ENCODE peak calls at places on chromosomes 16 and 17, in four cellular contexts. X is IMR-90, L is GM12878, S is endothelial cell of umbilical vein. Y is an unnamed sample.

GRCh38 chr17:79169861-79170260 is 95.2 kb downstream of the ENGASE start:
- DNase-seq in S (no peak), L (no peak), X (no peak), Y (no peak)

GRCh38 chr17:19579867-19580565 is 46.4 kb downstream of the SLC47A1 start:
- DNase-seq in L (no peak), X (no peak), S (peak; percentile 14), Y (no peak)

GRCh38 chr16:72876221-72876620 is 171.7 kb downstream of the ZFHX3 start:
- DNase-seq in S (peak; percentile 67), X (peak; percentile 94), L (peak; percentile 1), Y (no peak)

GRCh38 chr17:78563189-78564145 is 13.7 kb downstream of the DNAH17 start:
- DNase-seq in X (no peak), L (no peak), S (peak; percentile 79), Y (no peak)

GRCh38 chr16:68360971-68361370 is 50.2 kb downstream of the PRMT7 start:
- DNase-seq in L (no peak), S (no peak), X (no peak), Y (no peak)

GRCh38 chr17:50785942-50786570 is 18.7 kb upstream of the ANKRD40CL start:
- DNase-seq in X (peak; percentile 90), S (no peak), L (no peak), Y (no peak)

GRCh38 chr16:84234656-84235285 is 5.0 kb downstream of the KCNG4 start:
- DNase-seq in L (no peak), S (no peak), X (no peak), Y (no peak)

GRCh38 chr17:47197821-47198220 is 8.7 kb upstream of the CDC27 start:
- DNase-seq in L (no peak), X (no peak), S (no peak), Y (peak; percentile 84)

GRCh38 chr17:55598495-55598894 is 87.2 kb upstream of the SMIM36 start:
- DNase-seq in X (no peak), L (no peak), S (no peak), Y (no peak)

GRCh38 chr16:50144211-50144610 is 8.9 kb upstream of the TENT4B start:
- DNase-seq in S (no peak), L (no peak), X (no peak), Y (no peak)

GRCh38 chr16:15653227-15653626 is 3.2 kb downstream of the NDE1 start:
- DNase-seq in X (peak; percentile 97), L (no peak), S (peak; percentile 55), Y (no peak)

GRCh38 chr17:79036609-79037008 is 12.6 kb downstream of the C1QTNF1 start:
- DNase-seq in X (peak; percentile 94), S (peak; percentile 77), L (no peak), Y (no peak)

GRCh38 chr17:42179911-42180410 is 981 bp downstream of the KCNH4 start:
- DNase-seq in S (no peak), L (no peak), X (peak; percentile 30), Y (peak; percentile 83)

GRCh38 chr17:17935321-17936271 is 36.6 kb downstream of the TOM1L2 start:
- DNase-seq in S (no peak), X (peak; percentile 92), L (no peak), Y (no peak)

GRCh38 chr16:1635070-1635469 is 22.9 kb downstream of the CRAMP1 start:
- DNase-seq in L (no peak), X (no peak), S (no peak), Y (no peak)

GRCh38 chr17:34717092-34717491 is 137.7 kb downstream of the TMEM132E start:
- DNase-seq in X (no peak), L (no peak), S (no peak), Y (no peak)

GRCh38 chr17:60168654-60169053 is 18.9 kb downstream of the CA4 start:
- DNase-seq in S (no peak), X (no peak), L (no peak), Y (no peak)

GRCh38 chr16:85486256-85486915 is 126.7 kb upstream of the GSE1 start:
- DNase-seq in S (no peak), L (no peak), X (no peak), Y (no peak)

GRCh38 chr16:28935924-28936783 is 4.4 kb downstream of the CD19 start:
- DNase-seq in X (peak; percentile 42), L (no peak), S (peak; percentile 85), Y (peak; percentile 96)

GRCh38 chr17:29618272-29619065 is 4.2 kb downstream of the CORO6 start:
- DNase-seq in L (no peak), S (no peak), X (no peak), Y (no peak)

GRCh38 chr16:83501481-83501880 is 306.3 kb upstream of the HSBP1 start:
- DNase-seq in X (no peak), S (no peak), L (no peak), Y (no peak)

GRCh38 chr16:1474047-1474446 is 781 bp downstream of the CLCN7 start:
- DNase-seq in X (no peak), S (no peak), L (no peak), Y (peak; percentile 58)

GRCh38 chr17:44501866-44502265 is 1.3 kb downstream of the GPATCH8 start:
- DNase-seq in L (no peak), X (peak; percentile 26), S (peak; percentile 41), Y (no peak)

GRCh38 chr16:81510016-81510415 is 65.4 kb downstream of the CMIP start:
- DNase-seq in X (no peak), S (no peak), L (no peak), Y (no peak)

GRCh38 chr17:82495844-82496528 is 23.5 kb upstream of the FOXK2 start:
- DNase-seq in S (no peak), X (no peak), L (no peak), Y (no peak)

GRCh38 chr16:53754938-53755910 is 51.3 kb downstream of the FTO start:
- DNase-seq in L (no peak), X (peak; percentile 60), S (no peak), Y (no peak)

GRCh38 chr16:85870159-85870558 is 28.8 kb upstream of the IRF8 start:
- DNase-seq in L (no peak), S (no peak), X (no peak), Y (no peak)

GRCh38 chr17:16215965-16216316 is 607 bp upstream of the NCOR1 start:
- DNase-seq in X (no peak), L (no peak), S (no peak), Y (peak; percentile 37)

GRCh38 chr16:79047337-79047736 is 553.2 kb downstream of the MAF start:
- DNase-seq in S (no peak), X (no peak), L (no peak), Y (peak; percentile 20)

GRCh38 chr17:871731-872517 is 89.8 kb downstream of the MRM3 start:
- DNase-seq in X (no peak), S (no peak), L (no peak), Y (no peak)

GRCh38 chr16:64419832-64420231 is 702.0 kb downstream of the CDH11 start:
- DNase-seq in S (no peak), L (no peak), X (no peak), Y (no peak)

GRCh38 chr16:74608944-74609343 is 2.0 kb upstream of the GLG1 start:
- DNase-seq in L (no peak), S (no peak), X (no peak), Y (no peak)

GRCh38 chr17:63709110-63709509 is 9.2 kb upstream of the LIMD2 start:
- DNase-seq in X (no peak), L (no peak), S (no peak), Y (no peak)
- TF ChIP-seq FOS in X (no peak), L (no peak), S (no peak), Y (no peak)

GRCh38 chr17:81295678-81296381 is 723 bp upstream of the SLC38A10 start:
- DNase-seq in S (peak; percentile 50), X (peak; percentile 33), L (no peak), Y (no peak)
- TF ChIP-seq FOS in S (no peak), X (no peak), L (no peak), Y (no peak)

DNA sequence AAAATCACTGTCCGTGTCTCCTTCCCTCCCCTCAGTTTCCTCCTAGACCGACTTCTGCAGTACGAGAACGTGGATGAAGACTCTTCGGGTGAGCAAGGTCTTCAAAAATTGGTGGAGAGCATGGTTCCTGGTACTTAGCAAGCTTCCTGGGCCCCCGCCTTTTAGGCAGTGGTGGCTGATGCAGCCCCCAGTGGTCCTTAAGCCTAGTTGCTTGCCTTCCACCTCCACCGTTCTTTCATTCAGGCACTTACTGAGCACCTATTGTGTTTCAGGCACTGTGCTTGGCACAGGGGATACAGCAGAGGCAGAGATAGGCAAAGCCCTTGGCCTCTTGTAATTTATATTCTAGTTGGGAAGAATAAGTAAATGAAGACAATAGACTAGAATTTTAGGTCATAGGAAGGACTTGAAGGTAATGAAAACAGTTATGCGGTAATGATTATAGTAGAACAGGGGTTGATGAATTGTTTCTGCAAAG is 771 bp downstream of the INO80E start:
- DNase-seq in X (no peak), S (peak; percentile 28), L (no peak), Y (peak; percentile 31)
- TF ChIP-seq FOS in X (no peak), S (no peak), L (no peak), Y (no peak)

DNA sequence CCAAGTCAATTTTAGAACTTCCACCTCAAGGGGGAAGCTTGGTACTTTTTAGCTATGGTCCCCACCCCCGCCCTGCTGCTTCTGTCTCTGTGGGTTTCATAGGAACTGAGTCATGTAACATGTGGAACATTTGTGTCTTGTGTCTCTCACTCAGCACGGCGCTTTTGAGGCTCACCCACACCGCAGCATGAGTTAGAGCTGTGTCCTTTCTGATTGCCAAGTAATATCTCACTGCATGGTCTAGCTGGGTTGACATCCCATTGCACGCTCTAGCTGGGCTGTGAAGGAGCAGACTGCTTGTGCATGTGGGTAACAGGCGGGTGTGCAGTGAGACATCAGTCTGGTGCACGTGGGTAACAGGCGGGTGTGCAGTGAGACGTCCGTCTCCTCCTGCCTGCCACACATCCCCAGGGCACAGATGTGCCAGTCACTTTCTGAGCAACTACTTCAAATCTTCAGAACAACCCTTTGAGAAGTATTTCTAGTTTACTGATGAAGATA is 26.4 kb upstream of the SLC7A5 start:
- DNase-seq in S (no peak), L (peak; percentile 67), X (peak; percentile 52), Y (no peak)
- TF ChIP-seq FOS in S (no peak), L (no peak), X (no peak), Y (no peak)

GRCh38 chr17:40415390-40415789 is 2.3 kb downstream of the TOP2A start:
- DNase-seq in L (no peak), S (peak; percentile 47), X (peak; percentile 59), Y (no peak)

GRCh38 chr17:40417609-40418427 is at the start of gene TOP2A:
- DNase-seq in X (peak; percentile 100), L (peak; percentile 99), S (peak; percentile 100), Y (peak; percentile 100)

GRCh38 chr17:40418428-40418706 is 671 bp upstream of the TOP2A start:
- DNase-seq in X (no peak), S (no peak), L (no peak), Y (no peak)

GRCh38 chr17:40416671-40417070 is 1.0 kb downstream of the TOP2A start:
- DNase-seq in S (no peak), L (no peak), X (no peak), Y (no peak)

DNA sequence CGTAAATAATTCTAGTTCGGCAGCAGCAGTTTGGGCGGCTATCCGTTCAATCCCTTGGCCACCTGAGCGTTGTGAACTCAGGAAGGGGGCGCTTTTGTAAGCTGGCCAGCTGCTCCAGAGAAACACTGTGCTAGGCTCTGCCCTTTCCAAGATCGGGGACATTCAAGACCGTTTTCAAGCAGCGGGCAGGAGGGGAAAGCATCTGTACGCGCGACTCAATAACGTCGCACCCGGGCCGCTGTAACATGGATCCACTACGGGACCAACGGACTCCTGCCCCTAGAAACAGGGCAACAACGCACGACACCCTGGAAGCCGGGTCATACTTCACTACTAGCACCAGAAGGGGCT is 463 bp downstream of the TOP2A start:
- DNase-seq in S (no peak), L (no peak), X (peak; percentile 5), Y (peak; percentile 71)
- TF ChIP-seq FOS in S (no peak), L (no peak), X (no peak), Y (no peak)